ENCODE peak calls at places on chromosomes 3 and 15, in seven cellular contexts. O is T-helper 17 cell, E is GM23248, A is DMS 273 treated with DMSO at 0.1 percent for 48 hours, I is smooth muscle cell of the brain vasculature, Z is amniotic stem cell, Y is psoas muscle. L is an unnamed sample.

GRCh38 chr3:195286115-195286872 is 15.3 kb upstream of the XXYLT1 start:
- DNase-seq in O (no peak), Z (peak; percentile 28), I (no peak), Y (no peak), A (no peak), E (peak; percentile 51), L (no peak)

GRCh38 chr3:40800343-40800742 is 275.6 kb downstream of the ZNF621 start:
- DNase-seq in O (no peak), Y (peak; percentile 24), Z (no peak), A (no peak), I (peak; percentile 94), E (peak; percentile 77), L (no peak)

GRCh38 chr15:37880009-37880834 is 54.2 kb upstream of the TMCO5A start:
- DNase-seq in A (no peak), I (no peak), E (peak; percentile 67), O (no peak), Z (no peak), Y (no peak), L (no peak)

GRCh38 chr3:81684739-81685395 is 76.6 kb downstream of the GBE1 start:
- DNase-seq in I (no peak), E (peak; percentile 47), Z (no peak), A (no peak), Y (no peak), O (no peak), L (no peak)

GRCh38 chr3:122314467-122314866 is 10.6 kb upstream of the CSTA start:
- DNase-seq in Z (no peak), O (no peak), Y (no peak), I (no peak), E (peak; percentile 63), A (no peak), L (no peak)

GRCh38 chr3:42600111-42600957 is at the start of gene NKTR:
- DNase-seq in O (peak; percentile 98), E (peak; percentile 97), A (peak; percentile 95), I (peak; percentile 97), Z (peak; percentile 93), Y (peak; percentile 97), L (peak; percentile 99)

GRCh38 chr15:72722071-72722696 is 36.2 kb downstream of the BBS4 start:
- DNase-seq in E (peak; percentile 82), Y (peak; percentile 32), I (peak; percentile 73), O (peak; percentile 45), Z (peak; percentile 70), A (peak; percentile 19), L (peak; percentile 49)

GRCh38 chr3:5122741-5123706 is 932 bp downstream of the ARL8B start:
- DNase-seq in Y (peak; percentile 28), I (no peak), Z (peak; percentile 39), E (peak; percentile 83), O (peak; percentile 13), A (no peak), L (peak; percentile 45)

GRCh38 chr3:181860243-181860642 is 148.5 kb downstream of the SOX2 start:
- DNase-seq in O (no peak), Z (no peak), Y (no peak), E (no peak), A (no peak), I (no peak), L (no peak)

GRCh38 chr15:28133281-28133680 is 34.2 kb upstream of the OCA2 start:
- DNase-seq in E (peak; percentile 36), I (no peak), Z (no peak), A (no peak), O (no peak), Y (no peak), L (no peak)

GRCh38 chr15:77335298-77335697 is 84.6 kb downstream of the PEAK1 start:
- DNase-seq in E (peak; percentile 25), O (no peak), Z (no peak), I (no peak), Y (no peak), A (no peak), L (no peak)

GRCh38 chr3:48560648-48561018 is 2.9 kb downstream of the UCN2 start:
- DNase-seq in Z (no peak), Y (peak; percentile 36), I (no peak), E (no peak), A (no peak), O (no peak), L (no peak)

GRCh38 chr3:108500728-108501127 is 9.7 kb downstream of the MYH15 start:
- DNase-seq in Y (no peak), A (no peak), E (peak; percentile 25), O (no peak), I (no peak), Z (no peak), L (no peak)

GRCh38 chr15:58517682-58518525 is 86.1 kb downstream of the LIPC start:
- DNase-seq in I (no peak), Y (no peak), O (no peak), A (no peak), E (no peak), Z (no peak), L (no peak)

GRCh38 chr3:180000500-180000899 is 36.2 kb downstream of the PEX5L start:
- DNase-seq in Z (no peak), O (no peak), A (no peak), Y (no peak), I (no peak), E (no peak), L (no peak)

GRCh38 chr3:24387493-24387892 is 107.2 kb downstream of the THRB start:
- DNase-seq in Y (no peak), O (no peak), Z (no peak), A (no peak), E (peak; percentile 74), I (no peak), L (no peak)

GRCh38 chr3:70989174-70989573 is 594.4 kb downstream of the FOXP1 start:
- DNase-seq in O (no peak), E (peak; percentile 75), Y (no peak), A (no peak), Z (peak; percentile 13), I (no peak), L (no peak)

GRCh38 chr3:11989383-11990050 is 14.7 kb upstream of the SYN2 start:
- DNase-seq in A (no peak), Z (no peak), I (no peak), O (no peak), E (no peak), Y (no peak), L (no peak)

GRCh38 chr15:58839485-58839884 is 68.4 kb downstream of the MINDY2 start:
- DNase-seq in A (no peak), O (no peak), Z (no peak), I (no peak), E (peak; percentile 23), Y (no peak), L (no peak)

GRCh38 chr15:72948662-72949061 is 103.6 kb upstream of the NEO1 start:
- DNase-seq in Z (no peak), Y (no peak), E (no peak), I (no peak), A (no peak), O (no peak), L (no peak)

GRCh38 chr3:107241217-107241616 is 136.0 kb upstream of the CCDC54 start:
- DNase-seq in I (no peak), E (peak; percentile 47), Z (no peak), Y (peak; percentile 15), O (no peak), A (peak; percentile 7), L (peak; percentile 28)

GRCh38 chr3:10173926-10174435 is 9.3 kb downstream of the IRAK2 start:
- DNase-seq in Y (peak; percentile 68), A (no peak), O (no peak), E (peak; percentile 97), I (peak; percentile 77), Z (peak; percentile 76), L (no peak)

GRCh38 chr15:101056366-101057334 is 137.5 kb downstream of the LRRK1 start:
- DNase-seq in O (no peak), Z (no peak), I (no peak), E (no peak), A (no peak), Y (no peak), L (no peak)

GRCh38 chr3:127059032-127059560 is 76.2 kb downstream of the PLXNA1 start:
- DNase-seq in E (peak; percentile 73), Y (no peak), A (no peak), Z (no peak), I (no peak), O (no peak), L (no peak)

GRCh38 chr15:77329202-77329601 is 90.7 kb downstream of the PEAK1 start:
- DNase-seq in Y (no peak), Z (no peak), I (no peak), E (peak; percentile 36), A (no peak), O (no peak), L (no peak)